ENCODE peak calls at places on chromosomes 1 and 21, in ten cellular contexts. N is HFF-Myc, O is GM12865, V is endothelial cell of umbilical vein, X is heart right ventricle, Q is tibial nerve, A is Calu3, F is AG10803, Y is stomach, D is suprapubic skin. I is an unnamed sample.

GRCh38 chr1:160451859-160452232 is 51.5 kb downstream of the VANGL2 start:
- DNase-seq in F (no peak), V (no peak), Q (no peak), D (no peak), N (no peak), A (no peak), Y (no peak), X (no peak), O (peak), I (no peak)

GRCh38 chr1:31401241-31401640 is 11.8 kb upstream of the SERINC2 start:
- DNase-seq in Y (no peak), Q (no peak), A (no peak), O (no peak), D (no peak), X (no peak), F (no peak), V (no peak), N (no peak), I (no peak)

GRCh38 chr1:119611701-119612113 is 36.4 kb downstream of the ZNF697 start:
- DNase-seq in V (peak), Y (peak), F (peak), A (peak), Q (peak), D (peak), O (peak), X (peak), N (no peak), I (peak)

GRCh38 chr1:205907794-205908193 is 35.5 kb downstream of the SLC26A9 start:
- DNase-seq in A (peak), O (no peak), X (no peak), Y (no peak), V (peak), N (no peak), F (peak), D (no peak), Q (no peak), I (no peak)

GRCh38 chr1:245956225-245956624 is 550.9 kb downstream of the SMYD3 start:
- DNase-seq in N (no peak), X (no peak), A (no peak), Q (no peak), O (no peak), V (peak), D (no peak), F (no peak), Y (no peak), I (peak)

GRCh38 chr1:33367488-33368405 is 46.8 kb upstream of the A3GALT2 start:
- DNase-seq in A (peak), N (no peak), F (peak), V (peak), O (peak), D (peak), X (peak), Y (peak), Q (peak), I (peak)

GRCh38 chr1:161885013-161885412 is 118.9 kb downstream of the ATF6 start:
- DNase-seq in A (peak), Q (no peak), N (peak), O (no peak), D (no peak), Y (no peak), V (peak), X (peak), F (peak), I (no peak)

GRCh38 chr1:239308701-239309333 is 77.6 kb upstream of the CHRM3 start:
- DNase-seq in D (no peak), Q (no peak), O (peak), F (no peak), A (peak), X (peak), V (no peak), N (peak), Y (peak), I (no peak)

GRCh38 chr1:230153655-230154296 is 86.7 kb downstream of the GALNT2 start:
- DNase-seq in V (no peak), A (no peak), O (no peak), X (no peak), N (no peak), F (peak), Q (no peak), Y (no peak), D (no peak), I (no peak)

GRCh38 chr1:107477233-107477632 is 336.4 kb downstream of the NTNG1 start:
- DNase-seq in O (peak), X (no peak), V (no peak), Q (no peak), F (no peak), N (no peak), Y (no peak), A (no peak), D (no peak), I (peak)

GRCh38 chr1:222711319-222712252 is 705 bp downstream of the AIDA start:
- DNase-seq in F (peak), O (peak), Q (peak), Y (peak), X (peak), A (peak), D (peak), N (peak), V (peak), I (peak)

GRCh38 chr1:201714542-201715276 is 114.2 kb upstream of the IPO9 start:
- DNase-seq in F (peak), O (no peak), D (peak), Y (peak), A (peak), V (peak), X (peak), Q (peak), N (peak), I (no peak)

GRCh38 chr1:112901387-112901786 is 54.6 kb downstream of the SLC16A1 start:
- DNase-seq in O (no peak), D (no peak), F (no peak), Y (no peak), Q (no peak), V (no peak), X (no peak), A (no peak), N (no peak), I (no peak)

GRCh38 chr21:30561957-30562356 is 843 bp upstream of the KRTAP19-7 start:
- DNase-seq in Q (no peak), Y (no peak), F (no peak), A (no peak), X (no peak), V (no peak), N (no peak), O (no peak), D (no peak), I (no peak)

GRCh38 chr1:155205969-155206593 is 1.6 kb downstream of the THBS3 start:
- DNase-seq in Q (no peak), D (no peak), V (no peak), O (no peak), N (no peak), A (no peak), Y (no peak), F (no peak), X (no peak), I (no peak)

GRCh38 chr1:111831153-111831552 is 75.5 kb downstream of the DDX20 start:
- DNase-seq in O (no peak), F (no peak), D (no peak), Q (no peak), X (no peak), N (no peak), A (no peak), V (no peak), Y (no peak), I (no peak)

GRCh38 chr21:33451634-33452071 is 28.1 kb downstream of the TMEM50B start:
- DNase-seq in N (no peak), V (no peak), Y (peak), Q (no peak), O (no peak), D (no peak), F (peak), X (no peak), A (no peak), I (no peak)

GRCh38 chr1:82899017-82899416 is 1098.3 kb downstream of the ADGRL2 start:
- DNase-seq in V (no peak), A (no peak), N (no peak), Q (no peak), D (no peak), Y (no peak), X (no peak), O (no peak), F (no peak), I (no peak)

GRCh38 chr21:36478207-36478701 is 1.7 kb downstream of the CLDN14 start:
- DNase-seq in F (peak), A (peak), D (no peak), Q (no peak), V (peak), X (no peak), O (peak), N (no peak), Y (no peak), I (no peak)

GRCh38 chr1:205924436-205924742 is 18.9 kb downstream of the SLC26A9 start:
- DNase-seq in Q (no peak), O (no peak), Y (no peak), F (no peak), X (no peak), N (no peak), A (no peak), D (no peak), V (no peak), I (no peak)

GRCh38 chr1:202221911-202222909 is 28.6 kb downstream of the LGR6 start:
- DNase-seq in Q (no peak), D (no peak), X (no peak), A (no peak), O (no peak), Y (no peak), V (no peak), F (no peak), N (no peak), I (no peak)

GRCh38 chr1:180080439-180080838 is 74.2 kb upstream of the QSOX1 start:
- DNase-seq in X (no peak), V (no peak), Y (no peak), F (no peak), N (no peak), Q (no peak), D (no peak), O (no peak), A (no peak), I (no peak)

GRCh38 chr1:156050376-156050775 is 3.2 kb downstream of the UBQLN4 start:
- DNase-seq in A (no peak), N (no peak), V (no peak), O (no peak), F (no peak), X (peak), Y (no peak), Q (no peak), D (no peak), I (no peak)

GRCh38 chr21:39085843-39086415 is 97.3 kb downstream of the PSMG1 start:
- DNase-seq in O (no peak), V (no peak), Q (no peak), Y (no peak), F (no peak), A (no peak), N (no peak), X (no peak), D (no peak), I (no peak)

GRCh38 chr1:186409091-186409490 is 33.5 kb downstream of the ODR4 start:
- DNase-seq in N (no peak), Y (no peak), O (peak), V (no peak), F (peak), D (no peak), A (no peak), Q (no peak), X (no peak), I (peak)

GRCh38 chr21:45847870-45848269 is 133.7 kb upstream of the COL6A1 start:
- DNase-seq in Q (no peak), D (no peak), N (no peak), F (no peak), Y (no peak), O (no peak), X (no peak), A (no peak), V (no peak), I (no peak)

GRCh38 chr1:153800516-153800915 is 25.3 kb downstream of the SLC27A3 start:
- DNase-seq in Q (no peak), O (no peak), A (no peak), X (no peak), V (no peak), Y (no peak), D (no peak), F (no peak), N (no peak), I (no peak)

GRCh38 chr1:213989740-213990472 is 2.1 kb downstream of the PROX1 start:
- DNase-seq in Q (no peak), O (no peak), Y (no peak), X (no peak), N (no peak), V (no peak), A (no peak), D (no peak), F (no peak), I (no peak)

GRCh38 chr1:110687244-110687643 is 12.5 kb upstream of the KCNA3 start:
- DNase-seq in V (no peak), O (no peak), A (no peak), N (no peak), X (no peak), Q (no peak), D (no peak), Y (no peak), F (peak), I (no peak)

GRCh38 chr1:110689868-110690267 is 15.1 kb upstream of the KCNA3 start:
- DNase-seq in X (no peak), N (no peak), D (no peak), Y (no peak), A (no peak), O (no peak), F (no peak), Q (no peak), V (no peak), I (no peak)

GRCh38 chr1:110682898-110683297 is 8.2 kb upstream of the KCNA3 start:
- DNase-seq in D (no peak), F (no peak), N (no peak), Q (no peak), O (no peak), X (no peak), Y (no peak), V (no peak), A (no peak), I (no peak)

GRCh38 chr1:110684476-110684875 is 9.7 kb upstream of the KCNA3 start:
- DNase-seq in F (no peak), O (no peak), V (no peak), X (no peak), N (no peak), Q (no peak), A (no peak), D (no peak), Y (no peak), I (no peak)

DNA sequence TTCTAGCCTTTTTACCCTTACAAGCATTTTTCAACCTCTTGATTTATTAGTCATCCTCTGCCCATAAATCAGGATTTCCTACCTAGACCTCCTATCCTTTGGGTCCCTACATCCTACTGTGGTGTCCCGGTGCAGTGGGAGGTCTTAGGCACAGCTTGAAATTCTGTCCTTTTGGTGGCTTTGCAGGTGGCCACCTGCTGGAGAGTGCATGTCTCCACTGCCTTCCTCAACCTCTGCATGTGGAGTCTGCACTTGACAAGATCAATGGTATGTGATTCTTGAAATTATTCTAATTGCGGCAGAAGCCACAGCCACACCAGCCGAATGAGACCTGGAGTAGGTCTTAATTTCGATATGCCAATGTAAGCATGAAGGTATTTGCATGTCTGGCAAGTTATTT is 11.4 kb upstream of the KCNA3 start:
- DNase-seq in Y (no peak), N (no peak), A (no peak), D (no peak), F (no peak), O (peak), X (no peak), Q (no peak), V (no peak), I (no peak)
- TF ChIP-seq CTCF in Y (no peak), N (no peak), A (no peak), D (no peak), F (no peak), O (peak), X (no peak), Q (no peak), V (no peak), I (peak)

GRCh38 chr1:212315907-212316306 is 30.7 kb downstream of the PPP2R5A start:
- DNase-seq in X (no peak), D (no peak), O (peak), A (peak), F (peak), N (no peak), Y (no peak), Q (no peak), V (peak), I (no peak)
- TF ChIP-seq CTCF in X (no peak), D (no peak), O (no peak), A (peak), F (peak), N (peak), Y (no peak), Q (no peak), V (peak), I (no peak)

GRCh38 chr1:6423321-6423999 is 1.1 kb upstream of the ESPN start:
- DNase-seq in V (peak), A (peak), Y (peak), X (no peak), F (peak), O (peak), Q (no peak), N (no peak), D (peak), I (peak)
- TF ChIP-seq CTCF in V (peak), A (peak), Y (peak), X (no peak), F (peak), O (peak), Q (peak), N (peak), D (peak), I (peak)

DNA sequence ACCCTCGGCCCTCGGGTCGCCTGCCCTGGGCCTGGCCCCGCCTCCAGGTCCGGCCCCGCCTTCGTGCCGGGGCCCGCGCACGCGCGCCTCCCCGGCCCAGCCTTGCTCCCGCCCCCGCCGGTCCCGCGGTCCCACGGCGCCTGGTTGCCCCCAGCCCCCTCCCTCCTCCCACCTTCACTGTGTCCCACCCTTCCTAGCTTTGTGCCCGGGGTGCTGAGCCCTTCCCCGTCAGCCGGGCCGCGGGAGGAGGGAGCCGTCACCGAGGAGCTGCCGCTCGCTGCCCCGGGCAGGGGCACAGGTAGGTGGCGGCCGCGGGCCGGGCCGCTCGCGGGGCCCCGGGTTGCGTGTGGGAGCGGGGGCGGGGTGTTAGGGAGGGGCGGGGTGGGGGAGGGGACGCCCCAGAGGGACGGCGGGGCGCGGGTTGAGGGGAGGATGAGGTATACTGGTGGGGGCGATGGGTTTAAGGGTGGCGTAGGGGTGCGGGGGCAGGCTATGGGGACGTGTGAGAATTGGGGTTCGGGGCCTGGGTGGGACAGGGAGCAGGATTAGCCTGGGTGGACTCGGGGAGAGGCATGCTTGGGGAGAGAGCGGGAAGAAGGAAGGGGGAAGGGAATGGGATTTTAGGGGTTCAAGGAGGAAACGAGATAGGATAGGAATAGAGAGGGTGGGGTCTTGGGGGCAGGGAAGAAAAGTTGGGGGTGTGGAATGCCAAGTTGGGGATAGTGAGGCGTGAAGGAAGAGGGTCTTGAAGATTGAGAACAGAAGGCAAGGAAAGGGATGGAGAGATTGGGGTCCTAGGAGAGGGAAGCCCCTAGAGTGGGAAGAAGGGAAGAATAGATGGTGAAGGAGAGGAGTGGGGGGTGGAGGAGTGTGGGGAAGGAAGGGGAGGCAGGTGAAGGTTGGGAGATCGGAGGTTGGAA is at the start of gene LRRC42:
- DNase-seq in F (no peak), V (no peak), N (no peak), X (no peak), Q (no peak), D (no peak), A (no peak), O (no peak), Y (no peak), I (peak)
- TF ChIP-seq CTCF in F (no peak), V (peak), N (no peak), X (no peak), Q (peak), D (peak), A (no peak), O (peak), Y (no peak), I (no peak)

GRCh38 chr1:240691521-240692338 is 79.8 kb upstream of the GREM2 start:
- DNase-seq in A (peak), F (peak), X (peak), V (no peak), D (peak), Q (no peak), Y (peak), O (peak), N (peak), I (no peak)
- TF ChIP-seq CTCF in A (peak), F (peak), X (no peak), V (no peak), D (peak), Q (peak), Y (peak), O (peak), N (peak), I (no peak)

GRCh38 chr21:23612210-23612609 is 1995.1 kb downstream of the MRPL39 start:
- DNase-seq in A (no peak), Y (no peak), O (no peak), X (no peak), N (no peak), D (no peak), V (no peak), Q (no peak), F (no peak), I (no peak)
- TF ChIP-seq CTCF in A (no peak), Y (no peak), O (no peak), X (no peak), N (no peak), D (no peak), V (no peak), Q (no peak), F (no peak), I (no peak)

GRCh38 chr1:164786980-164787833 is 228.2 kb downstream of the PBX1 start:
- DNase-seq in Q (peak), F (peak), D (peak), V (peak), N (no peak), X (peak), O (peak), Y (peak), A (peak), I (peak)
- TF ChIP-seq CTCF in Q (peak), F (peak), D (peak), V (peak), N (peak), X (peak), O (peak), Y (peak), A (peak), I (peak)

GRCh38 chr1:182191716-182192115 is 130.2 kb upstream of the ZNF648 start:
- DNase-seq in V (no peak), Y (no peak), Q (no peak), X (no peak), D (no peak), O (no peak), F (no peak), A (no peak), N (no peak), I (no peak)
- TF ChIP-seq CTCF in V (no peak), Y (no peak), Q (no peak), X (no peak), D (no peak), O (no peak), F (no peak), A (no peak), N (no peak), I (no peak)

GRCh38 chr1:192764675-192765074 is 44.2 kb upstream of the RGS2 start:
- DNase-seq in O (no peak), V (no peak), X (no peak), Y (no peak), A (no peak), D (no peak), F (no peak), N (no peak), Q (no peak), I (no peak)
- TF ChIP-seq CTCF in O (no peak), V (no peak), X (no peak), Y (no peak), A (no peak), D (no peak), F (no peak), N (no peak), Q (no peak), I (no peak)